ENCODE peak calls at places on chromosomes 2 and 18, in four cellular contexts. A is pancreas; V is CD8-positive, alpha-beta T cell; O is uterus. W is an unnamed sample.
A peak's percentile ranks its signal among the peaks of the same experiment; 100 is the strongest.

GRCh38 chr2:113895301-113895700 is 5.4 kb downstream of the ACTR3 start:
- DNase-seq in V (no peak), O (no peak), A (no peak), W (no peak)

GRCh38 chr18:11541179-11541578 is 68.2 kb upstream of the SLC35G4 start:
- DNase-seq in V (no peak), A (no peak), O (no peak), W (no peak)

GRCh38 chr2:97718051-97718882 is 4.9 kb downstream of the ZAP70 start:
- DNase-seq in V (peak; percentile 86), A (no peak), O (no peak), W (no peak)

GRCh38 chr2:167294031-167294774 is 405.9 kb downstream of the XIRP2 start:
- DNase-seq in V (no peak), A (no peak), O (no peak), W (peak; percentile 39)

GRCh38 chr18:61572871-61573270 is 239.6 kb downstream of the CDH20 start:
- DNase-seq in A (no peak), O (no peak), V (no peak), W (no peak)

GRCh38 chr2:176518823-176519222 is 249.6 kb downstream of the MTX2 start:
- DNase-seq in A (no peak), O (peak; percentile 49), V (no peak), W (no peak)

GRCh38 chr2:20473128-20473527 is 26.3 kb downstream of the RHOB start:
- DNase-seq in V (no peak), O (peak; percentile 14), A (no peak), W (no peak)

GRCh38 chr2:64716569-64716968 is 62.9 kb upstream of the SERTAD2 start:
- DNase-seq in V (no peak), A (no peak), O (no peak), W (no peak)

GRCh38 chr18:9191658-9192256 is 55.2 kb downstream of the ANKRD12 start:
- DNase-seq in V (no peak), O (no peak), A (no peak), W (no peak)

GRCh38 chr2:36409971-36410370 is 54.4 kb downstream of the CRIM1 start:
- DNase-seq in A (no peak), V (no peak), O (no peak), W (no peak)

GRCh38 chr2:99420751-99421299 is 69.0 kb downstream of the REV1 start:
- DNase-seq in A (no peak), O (no peak), V (no peak), W (no peak)

GRCh38 chr2:85906748-85907147 is 18.0 kb upstream of the ST3GAL5 start:
- DNase-seq in V (no peak), A (no peak), O (no peak), W (no peak)

GRCh38 chr2:20061940-20062339 is 10.5 kb upstream of the LAPTM4A start:
- DNase-seq in V (no peak), O (no peak), A (no peak), W (no peak)

GRCh38 chr18:303578-303977 is 35.7 kb upstream of the THOC1 start:
- DNase-seq in O (no peak), A (no peak), V (no peak), W (no peak)

DNA sequence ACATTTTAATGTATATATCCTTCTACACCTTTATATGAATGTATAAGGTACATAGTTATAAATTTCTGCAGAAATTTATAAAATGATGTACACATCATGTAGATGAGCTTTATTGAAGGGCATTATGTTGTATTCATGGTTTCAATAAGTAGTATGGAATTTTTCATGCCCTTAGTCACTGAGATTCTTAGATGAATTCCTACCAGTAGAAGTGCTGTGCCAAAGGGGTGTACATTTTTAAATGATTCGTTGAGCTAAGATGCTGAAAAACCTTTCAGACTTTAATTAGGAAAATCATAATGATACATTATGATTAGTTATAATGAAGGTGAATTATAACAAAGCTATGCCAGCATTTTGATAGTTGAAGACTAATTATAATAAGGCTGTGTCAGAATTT is 115.2 kb downstream of the ZNF236 start:
- DNase-seq in A (no peak), O (no peak), V (no peak), W (no peak)
- TF ChIP-seq CTCF in A (no peak), O (no peak), V (no peak), W (no peak)

GRCh38 chr2:43228341-43228751 is 1.9 kb upstream of the ZFP36L2 start:
- DNase-seq in V (no peak), A (no peak), O (no peak), W (peak; percentile 25)
- H3K4me3 ChIP-seq in V (peak overlapping the region; percentile 86), A (no peak overlapping the region), O (no peak overlapping the region), W (peak overlapping the region; percentile 95)

GRCh38 chr18:44686156-44686555 is 5.5 kb downstream of the SETBP1 start:
- DNase-seq in A (no peak), O (no peak), V (no peak), W (no peak)
- H3K4me1 ChIP-seq in A (peaks cover 43% of the 10 kb centered on the region), O (peaks cover 6% of the 10 kb centered on the region), V (no peaks in the 10 kb centered on the region), W (peaks cover 7% of the 10 kb centered on the region)

GRCh38 chr2:60657673-60658072 is 98.4 kb upstream of the PAPOLG start:
- DNase-seq in A (no peak), O (no peak), V (no peak), W (no peak)

GRCh38 chr2:60661073-60661738 is 94.9 kb upstream of the PAPOLG start:
- DNase-seq in A (no peak), V (no peak), O (no peak), W (no peak)

GRCh38 chr2:60659026-60659425 is 97.0 kb upstream of the PAPOLG start:
- DNase-seq in O (no peak), A (no peak), V (no peak), W (no peak)
- TF ChIP-seq CTCF in O (no peak), A (no peak), V (no peak), W (no peak)

GRCh38 chr2:636649-637405 is 40.4 kb downstream of the TMEM18 start:
- DNase-seq in A (peak; percentile 52), V (peak; percentile 78), O (peak; percentile 70), W (peak; percentile 78)
- H3K4me3 ChIP-seq in A (no peak overlapping the region), V (peak overlapping the region; percentile 59), O (no peak overlapping the region), W (peak overlapping the region; percentile 48)

GRCh38 chr2:38097611-38098350 is 21.8 kb upstream of the CYP1B1 start:
- DNase-seq in V (no peak), A (no peak), O (no peak), W (no peak)
- H3K4me1 ChIP-seq in V (no peaks in the 10 kb centered on the region), A (peaks cover 5% of the 10 kb centered on the region), O (peaks cover under 1% of the 10 kb centered on the region), W (peaks cover 43% of the 10 kb centered on the region)

DNA sequence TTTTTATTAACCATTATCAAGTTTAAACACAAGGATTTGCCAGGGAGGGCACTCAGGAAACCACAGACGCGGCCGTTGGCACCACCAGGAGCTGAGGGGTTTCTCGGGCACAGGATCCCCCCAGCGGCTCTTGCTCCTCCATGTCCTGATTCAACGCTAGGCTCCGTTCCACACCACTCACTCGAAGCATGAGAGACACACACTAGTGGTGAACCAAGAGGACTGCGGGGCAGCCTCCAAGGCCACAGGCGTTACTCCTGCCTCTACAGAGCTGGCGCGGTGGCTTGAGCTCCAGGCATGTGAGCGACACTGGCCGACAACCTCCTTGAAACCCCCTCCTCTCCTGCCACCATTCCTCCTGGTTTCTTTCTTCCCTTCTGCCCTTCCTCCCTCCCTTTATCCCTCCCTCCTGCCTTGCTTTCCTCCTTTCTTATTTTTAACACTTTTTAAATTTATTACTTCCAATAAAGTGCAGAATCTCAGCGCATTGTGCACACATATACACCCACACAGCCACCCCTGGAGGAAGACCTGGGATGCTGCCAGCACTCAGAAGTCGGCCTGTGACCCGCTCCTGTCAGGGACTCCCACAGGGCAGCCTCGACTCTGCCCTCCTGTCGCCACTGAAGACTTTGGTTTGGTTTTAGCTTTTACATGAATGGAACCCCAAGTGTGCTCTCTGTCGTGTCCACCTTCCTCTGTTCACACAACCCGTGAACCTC is 21.7 kb downstream of the COX7A2L start:
- DNase-seq in V (no peak), O (no peak), A (no peak), W (no peak)
- TF ChIP-seq CTCF in V (no peak), O (no peak), A (no peak), W (no peak)

W was measured in lower lobe of right lung.